ENCODE peak calls at places on chromosomes 11 and 22, in four cellular contexts. One of them, this sample, is unnamed.

GRCh38 chr11:6312106-6312505 is 8.2 kb downstream of the CAVIN3 start:
- DNase-seq in HepG2: no peak
- DNase-seq in IMR-90: no peak
- DNase-seq in A549: no peak
- DNase-seq in this sample: no peak

GRCh38 chr11:74070713-74071506 is 62.0 kb upstream of the UCP3 start:
- DNase-seq in HepG2: no peak
- DNase-seq in A549: peak
- DNase-seq in IMR-90: no peak
- DNase-seq in this sample: peak

GRCh38 chr11:27571151-27571840 is 64.7 kb upstream of the LIN7C start:
- DNase-seq in IMR-90: peak
- DNase-seq in A549: no peak
- DNase-seq in HepG2: no peak
- DNase-seq in this sample: no peak

GRCh38 chr11:68342459-68343158 is 30.2 kb downstream of the LRP5 start:
- DNase-seq in HepG2: no peak
- DNase-seq in IMR-90: no peak
- DNase-seq in A549: no peak
- DNase-seq in this sample: no peak

GRCh38 chr11:27882066-27882697 is 181.9 kb upstream of the BDNF start:
- DNase-seq in HepG2: no peak
- DNase-seq in A549: peak
- DNase-seq in IMR-90: peak
- DNase-seq in this sample: no peak

GRCh38 chr11:15941206-15941770 is 415.1 kb downstream of the SOX6 start:
- DNase-seq in A549: no peak
- DNase-seq in IMR-90: no peak
- DNase-seq in HepG2: no peak
- DNase-seq in this sample: peak

GRCh38 chr11:70575396-70576060 is 177.2 kb downstream of the CTTN start:
- DNase-seq in IMR-90: no peak
- DNase-seq in HepG2: peak
- DNase-seq in A549: no peak
- DNase-seq in this sample: no peak

GRCh38 chr11:134532921-134533421 is 120.9 kb upstream of the B3GAT1 start:
- DNase-seq in IMR-90: no peak
- DNase-seq in A549: no peak
- DNase-seq in HepG2: no peak
- DNase-seq in this sample: no peak

GRCh38 chr11:67270256-67271211 is 4.3 kb downstream of the GRK2 start:
- DNase-seq in IMR-90: no peak
- DNase-seq in HepG2: no peak
- DNase-seq in A549: no peak
- DNase-seq in this sample: no peak

GRCh38 chr11:69398529-69399492 is 82.7 kb upstream of the LINC01488 start:
- DNase-seq in A549: no peak
- DNase-seq in IMR-90: peak
- DNase-seq in HepG2: no peak
- DNase-seq in this sample: no peak

GRCh38 chr11:118435893-118436624 is at the start of gene KMT2A:
- DNase-seq in HepG2: peak
- DNase-seq in A549: peak
- DNase-seq in IMR-90: peak
- DNase-seq in this sample: peak

GRCh38 chr11:118437046-118437735 is 899 bp downstream of the KMT2A start:
- DNase-seq in A549: peak
- DNase-seq in HepG2: peak
- DNase-seq in IMR-90: peak
- DNase-seq in this sample: peak

GRCh38 chr11:118436639-118437045 is 350 bp downstream of the KMT2A start:
- DNase-seq in A549: no peak
- DNase-seq in HepG2: no peak
- DNase-seq in IMR-90: peak
- DNase-seq in this sample: no peak

GRCh38 chr11:118438314-118438931 is 2.1 kb downstream of the KMT2A start:
- DNase-seq in HepG2: no peak
- DNase-seq in IMR-90: peak
- DNase-seq in A549: peak
- DNase-seq in this sample: peak

GRCh38 chr11:118437736-118438125 is 1.4 kb downstream of the KMT2A start:
- DNase-seq in HepG2: peak
- DNase-seq in IMR-90: peak
- DNase-seq in A549: no peak
- DNase-seq in this sample: peak
- TF ChIP-seq MAZ in HepG2: no peak
- TF ChIP-seq MAZ in IMR-90: peak
- TF ChIP-seq MAZ in A549: no peak
- TF ChIP-seq MAZ in this sample: no peak

GRCh38 chr11:115330693-115331482 is 173.3 kb downstream of the CADM1 start:
- DNase-seq in A549: no peak
- DNase-seq in IMR-90: no peak
- DNase-seq in HepG2: no peak
- DNase-seq in this sample: no peak
- TF ChIP-seq MAZ in A549: no peak
- TF ChIP-seq MAZ in IMR-90: no peak
- TF ChIP-seq MAZ in HepG2: no peak
- TF ChIP-seq MAZ in this sample: no peak

GRCh38 chr22:19877626-19878339 is 23.1 kb upstream of the GNB1L start:
- DNase-seq in A549: no peak
- DNase-seq in HepG2: no peak
- DNase-seq in IMR-90: peak
- DNase-seq in this sample: no peak
- TF ChIP-seq MAZ in A549: no peak
- TF ChIP-seq MAZ in HepG2: no peak
- TF ChIP-seq MAZ in IMR-90: no peak
- TF ChIP-seq MAZ in this sample: no peak

GRCh38 chr11:19920982-19921381 is 208.3 kb downstream of the NAV2 start:
- DNase-seq in A549: no peak
- DNase-seq in HepG2: no peak
- DNase-seq in IMR-90: no peak
- DNase-seq in this sample: no peak
- TF ChIP-seq MAZ in A549: no peak
- TF ChIP-seq MAZ in HepG2: no peak
- TF ChIP-seq MAZ in IMR-90: no peak
- TF ChIP-seq MAZ in this sample: no peak

This sample was measured in K562.